ENCODE peak calls at places on chromosomes 1 and 21, in eight cellular contexts. One of them, this sample, is unnamed.

GRCh38 chr1:222310830-222311229 is 237.1 kb downstream of the HHIPL2 start:
- DNase-seq in GM12891: no peak
- DNase-seq in esophagus squamous epithelium: no peak
- DNase-seq in IMR-90: no peak
- DNase-seq in testis: no peak
- DNase-seq in sigmoid colon: no peak
- DNase-seq in tibial nerve: no peak
- DNase-seq in A549: no peak
- DNase-seq in this sample: peak; percentile 81

GRCh38 chr21:18950045-18950740 is 546.6 kb upstream of the TMPRSS15 start:
- DNase-seq in A549: no peak
- DNase-seq in GM12891: no peak
- DNase-seq in IMR-90: no peak
- DNase-seq in tibial nerve: no peak
- DNase-seq in sigmoid colon: no peak
- DNase-seq in esophagus squamous epithelium: no peak
- DNase-seq in testis: peak; percentile 19
- DNase-seq in this sample: no peak

GRCh38 chr1:50349242-50349565 is 74.0 kb downstream of the DMRTA2 start:
- DNase-seq in esophagus squamous epithelium: no peak
- DNase-seq in sigmoid colon: no peak
- DNase-seq in GM12891: no peak
- DNase-seq in IMR-90: no peak
- DNase-seq in testis: no peak
- DNase-seq in A549: no peak
- DNase-seq in tibial nerve: no peak
- DNase-seq in this sample: no peak

GRCh38 chr1:193211539-193211938 is 25.1 kb upstream of the B3GALT2 start:
- DNase-seq in esophagus squamous epithelium: no peak
- DNase-seq in sigmoid colon: no peak
- DNase-seq in GM12891: no peak
- DNase-seq in tibial nerve: no peak
- DNase-seq in A549: peak; percentile 22
- DNase-seq in IMR-90: peak; percentile 93
- DNase-seq in testis: no peak
- DNase-seq in this sample: no peak

GRCh38 chr1:150960646-150961045 is 14.0 kb downstream of the CERS2 start:
- DNase-seq in testis: no peak
- DNase-seq in esophagus squamous epithelium: no peak
- DNase-seq in A549: no peak
- DNase-seq in GM12891: no peak
- DNase-seq in tibial nerve: no peak
- DNase-seq in sigmoid colon: peak; percentile 46
- DNase-seq in IMR-90: no peak
- DNase-seq in this sample: peak; percentile 54

GRCh38 chr1:28163496-28164120 is 12.9 kb downstream of the PTAFR start:
- DNase-seq in testis: no peak
- DNase-seq in A549: no peak
- DNase-seq in tibial nerve: no peak
- DNase-seq in esophagus squamous epithelium: no peak
- DNase-seq in sigmoid colon: no peak
- DNase-seq in GM12891: no peak
- DNase-seq in IMR-90: peak; percentile 16
- DNase-seq in this sample: peak; percentile 11

GRCh38 chr1:243217401-243217800 is 37.7 kb downstream of the CEP170 start:
- DNase-seq in IMR-90: no peak
- DNase-seq in A549: no peak
- DNase-seq in sigmoid colon: no peak
- DNase-seq in GM12891: no peak
- DNase-seq in tibial nerve: no peak
- DNase-seq in esophagus squamous epithelium: no peak
- DNase-seq in testis: no peak
- DNase-seq in this sample: no peak

GRCh38 chr1:233647625-233648024 is 33.7 kb downstream of the KCNK1 start:
- DNase-seq in A549: no peak
- DNase-seq in esophagus squamous epithelium: no peak
- DNase-seq in sigmoid colon: no peak
- DNase-seq in IMR-90: no peak
- DNase-seq in testis: no peak
- DNase-seq in GM12891: no peak
- DNase-seq in tibial nerve: no peak
- DNase-seq in this sample: no peak

GRCh38 chr1:232600430-232601258 is 29.3 kb downstream of the SIPA1L2 start:
- DNase-seq in GM12891: no peak
- DNase-seq in esophagus squamous epithelium: no peak
- DNase-seq in IMR-90: peak; percentile 58
- DNase-seq in sigmoid colon: no peak
- DNase-seq in testis: no peak
- DNase-seq in A549: no peak
- DNase-seq in tibial nerve: no peak
- DNase-seq in this sample: no peak

GRCh38 chr1:18750600-18750999 is 108.9 kb downstream of the TAS1R2 start:
- DNase-seq in esophagus squamous epithelium: no peak
- DNase-seq in testis: no peak
- DNase-seq in GM12891: no peak
- DNase-seq in A549: no peak
- DNase-seq in IMR-90: no peak
- DNase-seq in tibial nerve: no peak
- DNase-seq in sigmoid colon: no peak
- DNase-seq in this sample: no peak

GRCh38 chr1:61400131-61400530 is 317.8 kb downstream of the NFIA start:
- DNase-seq in A549: no peak
- DNase-seq in sigmoid colon: no peak
- DNase-seq in tibial nerve: no peak
- DNase-seq in IMR-90: no peak
- DNase-seq in esophagus squamous epithelium: no peak
- DNase-seq in GM12891: no peak
- DNase-seq in testis: no peak
- DNase-seq in this sample: no peak

GRCh38 chr1:216919033-216919970 is 196.1 kb upstream of the ESRRG start:
- DNase-seq in A549: no peak
- DNase-seq in esophagus squamous epithelium: no peak
- DNase-seq in sigmoid colon: no peak
- DNase-seq in GM12891: no peak
- DNase-seq in testis: no peak
- DNase-seq in IMR-90: no peak
- DNase-seq in tibial nerve: no peak
- DNase-seq in this sample: no peak

GRCh38 chr1:37429038-37429437 is 45.3 kb upstream of the ZC3H12A start:
- DNase-seq in esophagus squamous epithelium: no peak
- DNase-seq in GM12891: no peak
- DNase-seq in sigmoid colon: no peak
- DNase-seq in testis: no peak
- DNase-seq in IMR-90: no peak
- DNase-seq in tibial nerve: no peak
- DNase-seq in A549: no peak
- DNase-seq in this sample: no peak

GRCh38 chr1:37420461-37420860 is 53.9 kb upstream of the ZC3H12A start:
- DNase-seq in esophagus squamous epithelium: no peak
- DNase-seq in IMR-90: no peak
- DNase-seq in testis: no peak
- DNase-seq in sigmoid colon: no peak
- DNase-seq in tibial nerve: no peak
- DNase-seq in GM12891: no peak
- DNase-seq in A549: no peak
- DNase-seq in this sample: no peak

DNA sequence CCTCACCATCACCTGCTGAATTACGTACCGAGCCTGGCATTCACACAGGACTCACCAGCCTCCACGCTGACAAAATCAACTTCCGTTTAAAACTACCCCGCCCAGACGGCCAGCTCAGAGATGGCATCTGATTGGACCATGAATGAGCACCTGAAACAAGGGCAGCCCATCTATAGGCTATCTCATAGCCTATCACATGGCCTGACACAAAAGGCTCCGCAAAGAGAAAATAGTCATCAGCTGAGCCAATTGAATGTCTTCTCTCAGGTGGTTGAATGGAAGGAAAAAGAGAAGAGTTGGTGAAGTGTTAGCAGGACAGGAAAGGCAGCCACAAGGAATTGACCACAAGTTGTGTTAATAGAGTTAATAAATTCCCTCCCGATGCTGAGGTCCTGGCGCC is 50.6 kb upstream of the ZC3H12A start:
- DNase-seq in IMR-90: no peak
- DNase-seq in esophagus squamous epithelium: no peak
- DNase-seq in GM12891: no peak
- DNase-seq in testis: peak; percentile 82
- DNase-seq in sigmoid colon: no peak
- DNase-seq in tibial nerve: no peak
- DNase-seq in A549: no peak
- DNase-seq in this sample: peak; percentile 37
- TF ChIP-seq POLR2A in IMR-90: no peak
- TF ChIP-seq POLR2A in esophagus squamous epithelium: no peak
- TF ChIP-seq POLR2A in GM12891: no peak
- TF ChIP-seq POLR2A in testis: no peak
- TF ChIP-seq POLR2A in sigmoid colon: no peak
- TF ChIP-seq POLR2A in tibial nerve: no peak
- TF ChIP-seq POLR2A in A549: no peak
- TF ChIP-seq POLR2A in this sample: no peak

GRCh38 chr1:100671604-100672003 is 47.9 kb upstream of the VCAM1 start:
- DNase-seq in A549: no peak
- DNase-seq in GM12891: no peak
- DNase-seq in tibial nerve: no peak
- DNase-seq in esophagus squamous epithelium: no peak
- DNase-seq in testis: no peak
- DNase-seq in sigmoid colon: no peak
- DNase-seq in IMR-90: peak; percentile 60
- DNase-seq in this sample: no peak

DNA sequence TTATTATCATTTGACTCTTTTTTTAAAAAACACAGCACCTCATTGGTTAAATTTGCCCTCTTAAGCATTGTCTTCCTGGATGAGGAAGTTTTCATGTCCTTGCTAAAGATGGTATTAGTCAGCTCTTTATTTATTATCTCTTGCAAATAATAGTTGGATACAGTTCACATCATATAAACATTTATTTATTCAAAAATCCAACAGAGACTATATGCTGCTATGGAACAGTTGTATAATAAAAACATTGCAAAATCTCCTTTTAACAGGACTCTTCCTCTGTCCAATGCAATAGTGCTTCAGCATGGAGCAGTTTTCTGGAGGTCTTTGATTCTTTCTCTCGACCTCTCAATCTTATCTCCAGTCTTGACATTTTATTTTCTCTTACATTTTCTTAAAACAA is 49.5 kb upstream of the VCAM1 start:
- DNase-seq in IMR-90: peak; percentile 51
- DNase-seq in GM12891: no peak
- DNase-seq in A549: no peak
- DNase-seq in tibial nerve: no peak
- DNase-seq in esophagus squamous epithelium: no peak
- DNase-seq in sigmoid colon: no peak
- DNase-seq in testis: no peak
- DNase-seq in this sample: no peak
- TF ChIP-seq POLR2A in IMR-90: no peak
- TF ChIP-seq POLR2A in GM12891: no peak
- TF ChIP-seq POLR2A in A549: no peak
- TF ChIP-seq POLR2A in tibial nerve: no peak
- TF ChIP-seq POLR2A in esophagus squamous epithelium: no peak
- TF ChIP-seq POLR2A in sigmoid colon: no peak
- TF ChIP-seq POLR2A in testis: no peak
- TF ChIP-seq POLR2A in this sample: no peak

GRCh38 chr1:17439250-17440073 is at the start of gene RCC2:
- DNase-seq in GM12891: peak; percentile 81
- DNase-seq in A549: peak; percentile 44
- DNase-seq in esophagus squamous epithelium: no peak
- DNase-seq in sigmoid colon: peak; percentile 81
- DNase-seq in IMR-90: peak; percentile 80
- DNase-seq in tibial nerve: peak; percentile 22
- DNase-seq in testis: peak; percentile 73
- DNase-seq in this sample: peak; percentile 93
- TF ChIP-seq POLR2A in GM12891: peak; percentile 69
- TF ChIP-seq POLR2A in A549: peak; percentile 57
- TF ChIP-seq POLR2A in esophagus squamous epithelium: peak; percentile 14
- TF ChIP-seq POLR2A in sigmoid colon: no peak
- TF ChIP-seq POLR2A in IMR-90: peak; percentile 80
- TF ChIP-seq POLR2A in tibial nerve: no peak
- TF ChIP-seq POLR2A in testis: no peak
- TF ChIP-seq POLR2A in this sample: peak; percentile 30

GRCh38 chr1:155325596-155325893 is 4.9 kb downstream of the RUSC1 start:
- DNase-seq in testis: no peak
- DNase-seq in GM12891: no peak
- DNase-seq in IMR-90: no peak
- DNase-seq in esophagus squamous epithelium: no peak
- DNase-seq in tibial nerve: no peak
- DNase-seq in A549: no peak
- DNase-seq in sigmoid colon: no peak
- DNase-seq in this sample: no peak

GRCh38 chr1:155323729-155324040 is 3.0 kb downstream of the RUSC1 start:
- DNase-seq in sigmoid colon: peak; percentile 96
- DNase-seq in IMR-90: peak; percentile 86
- DNase-seq in tibial nerve: peak; percentile 80
- DNase-seq in A549: peak; percentile 77
- DNase-seq in testis: peak; percentile 86
- DNase-seq in esophagus squamous epithelium: peak; percentile 69
- DNase-seq in GM12891: peak; percentile 81
- DNase-seq in this sample: peak; percentile 96

GRCh38 chr1:155324041-155324716 is 3.5 kb downstream of the RUSC1 start:
- DNase-seq in tibial nerve: peak; percentile 93
- DNase-seq in testis: peak; percentile 95
- DNase-seq in sigmoid colon: peak; percentile 98
- DNase-seq in GM12891: peak; percentile 94
- DNase-seq in esophagus squamous epithelium: peak; percentile 70
- DNase-seq in A549: peak; percentile 98
- DNase-seq in IMR-90: peak; percentile 93
- DNase-seq in this sample: peak; percentile 98

GRCh38 chr1:155326020-155326526 is 5.4 kb downstream of the RUSC1 start:
- DNase-seq in A549: no peak
- DNase-seq in IMR-90: no peak
- DNase-seq in esophagus squamous epithelium: no peak
- DNase-seq in testis: no peak
- DNase-seq in sigmoid colon: no peak
- DNase-seq in GM12891: no peak
- DNase-seq in tibial nerve: no peak
- DNase-seq in this sample: no peak

DNA sequence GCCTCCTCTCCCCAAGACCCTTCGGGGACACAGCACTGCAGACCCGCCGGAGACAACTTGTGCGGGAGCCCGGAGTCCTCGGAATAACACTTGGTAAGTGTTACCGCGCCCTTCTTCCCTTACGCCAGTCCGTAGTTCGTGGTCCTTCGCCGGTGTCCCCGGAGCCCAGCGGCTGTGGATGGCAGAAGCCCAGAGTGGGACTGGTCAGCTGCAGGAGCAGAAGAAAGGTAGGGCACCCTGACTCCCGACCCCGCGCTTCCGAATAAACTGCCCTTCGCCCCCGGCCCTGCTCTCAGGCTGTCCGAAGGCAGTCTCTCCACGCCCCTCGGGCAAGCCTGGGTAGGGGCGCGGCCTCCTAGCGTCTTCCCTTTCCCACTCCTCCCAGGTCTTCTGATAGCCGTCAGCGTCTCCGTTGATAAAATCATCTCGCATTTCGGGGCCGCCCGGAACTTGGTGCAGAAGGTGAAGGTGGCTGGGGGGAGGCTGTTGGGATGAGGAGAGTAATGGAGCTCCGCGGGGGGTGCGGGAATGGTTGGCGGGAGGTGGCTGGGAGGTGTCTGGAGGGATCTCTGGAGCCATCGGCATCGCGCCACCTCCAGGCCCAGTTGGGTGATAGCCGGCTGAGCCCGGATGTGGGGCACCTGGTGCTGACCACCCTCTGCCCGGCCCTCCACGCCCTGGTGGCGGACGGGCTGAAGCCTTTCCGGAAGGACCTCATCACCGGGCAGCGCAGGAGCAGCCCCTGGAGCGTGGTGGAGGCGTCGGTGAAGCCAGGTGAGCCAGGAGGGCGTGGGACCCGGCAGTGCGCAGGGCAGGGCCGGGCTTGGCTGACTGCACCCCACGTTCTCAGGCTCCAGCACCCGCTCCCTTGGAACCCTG is 4.3 kb downstream of the RUSC1 start:
- DNase-seq in tibial nerve: no peak
- DNase-seq in esophagus squamous epithelium: no peak
- DNase-seq in sigmoid colon: peak; percentile 86
- DNase-seq in A549: peak; percentile 88
- DNase-seq in IMR-90: peak; percentile 40
- DNase-seq in GM12891: peak; percentile 46
- DNase-seq in testis: peak; percentile 67
- DNase-seq in this sample: peak; percentile 86
- TF ChIP-seq POLR2A in tibial nerve: no peak
- TF ChIP-seq POLR2A in esophagus squamous epithelium: no peak
- TF ChIP-seq POLR2A in sigmoid colon: no peak
- TF ChIP-seq POLR2A in A549: no peak
- TF ChIP-seq POLR2A in IMR-90: no peak
- TF ChIP-seq POLR2A in GM12891: no peak
- TF ChIP-seq POLR2A in testis: no peak
- TF ChIP-seq POLR2A in this sample: no peak